ENCODE peak calls at places on chromosomes 3 and 15, in ten cellular contexts. T, C, I, M, K, O, D, H, P and J are unnamed samples.

GRCh38 chr15:65372787-65373067 is 5.1 kb downstream of the IGDCC3 start:
- DNase-seq in K (no peak), T (no peak), P (no peak), D (no peak), C (no peak), M (no peak), I (no peak), O (no peak), H (no peak), J (no peak)

GRCh38 chr3:149618151-149619123 is 39.4 kb downstream of the WWTR1 start:
- DNase-seq in I (peak), P (no peak), M (no peak), C (no peak), K (no peak), D (no peak), H (no peak), O (no peak), T (no peak), J (no peak)

GRCh38 chr15:74202461-74203401 is at the start of gene STRA6:
- DNase-seq in K (no peak), H (peak), T (peak), P (no peak), M (no peak), C (no peak), O (no peak), D (no peak), I (peak), J (no peak)

GRCh38 chr3:165466856-165467255 is 270.7 kb upstream of the SLITRK3 start:
- DNase-seq in D (no peak), O (no peak), H (no peak), K (no peak), M (no peak), T (no peak), P (no peak), I (peak), C (no peak), J (no peak)

GRCh38 chr15:55407631-55407948 is 569 bp downstream of the CCPG1 start:
- DNase-seq in M (no peak), D (no peak), C (no peak), H (no peak), O (no peak), K (no peak), I (no peak), P (peak), T (peak), J (no peak)

GRCh38 chr3:13800064-13800463 is 79.8 kb downstream of the WNT7A start:
- DNase-seq in C (no peak), O (no peak), D (no peak), T (no peak), M (no peak), K (no peak), I (no peak), P (no peak), H (no peak), J (no peak)

GRCh38 chr3:71436337-71436736 is 147.2 kb downstream of the FOXP1 start:
- DNase-seq in P (peak), D (no peak), M (no peak), I (no peak), C (no peak), H (no peak), K (no peak), O (no peak), T (peak), J (no peak)

GRCh38 chr3:101131767-101132166 is 138.5 kb upstream of the ABI3BP start:
- DNase-seq in H (no peak), P (no peak), T (no peak), K (no peak), I (no peak), C (no peak), M (no peak), D (no peak), O (no peak), J (no peak)

GRCh38 chr3:147775411-147775810 is 366.2 kb downstream of the ZIC1 start:
- DNase-seq in T (no peak), M (no peak), O (no peak), C (no peak), K (no peak), D (no peak), H (no peak), P (no peak), I (no peak), J (no peak)

GRCh38 chr3:142278451-142278850 is 53.1 kb upstream of the GK5 start:
- DNase-seq in P (no peak), O (no peak), D (no peak), H (no peak), K (no peak), I (peak), C (no peak), M (no peak), T (no peak), J (no peak)

GRCh38 chr15:72135719-72136118 is 17.5 kb downstream of the SENP8 start:
- DNase-seq in O (no peak), P (no peak), T (no peak), D (peak), I (no peak), C (no peak), M (no peak), K (no peak), H (no peak), J (no peak)

GRCh38 chr3:151770941-151771340 is 37.2 kb downstream of the AADACL2 start:
- DNase-seq in C (peak), T (no peak), H (no peak), I (peak), D (no peak), M (peak), P (peak), K (no peak), O (no peak), J (no peak)

GRCh38 chr15:40790723-40791122 is 16.2 kb upstream of the ZFYVE19 start:
- DNase-seq in P (no peak), K (no peak), H (no peak), C (no peak), M (no peak), I (peak), D (no peak), T (no peak), O (no peak), J (no peak)

GRCh38 chr3:128499724-128500275 is 6.8 kb upstream of the GATA2 start:
- DNase-seq in D (no peak), H (peak), P (no peak), M (no peak), O (no peak), C (no peak), K (no peak), I (no peak), T (no peak), J (no peak)

GRCh38 chr3:37347941-37348340 is 173.6 kb upstream of the LRRFIP2 start:
- DNase-seq in I (no peak), K (no peak), C (no peak), M (no peak), P (no peak), T (peak), H (no peak), O (no peak), D (no peak), J (no peak)

GRCh38 chr3:32109256-32109655 is 2.8 kb downstream of the GPD1L start:
- DNase-seq in O (no peak), T (peak), M (peak), I (peak), K (no peak), C (peak), P (no peak), H (no peak), D (peak), J (peak)

GRCh38 chr15:101255615-101256350 is 3.9 kb upstream of the CHSY1 start:
- DNase-seq in K (no peak), H (no peak), I (peak), T (peak), P (no peak), M (no peak), D (peak), C (no peak), O (no peak), J (no peak)

GRCh38 chr3:113431811-113432210 is 9.5 kb downstream of the CFAP44 start:
- DNase-seq in T (peak), D (no peak), O (no peak), M (no peak), H (no peak), P (no peak), I (no peak), C (no peak), K (no peak), J (no peak)